ENCODE peak calls at places on chromosomes 3 and 15, in four cellular contexts. V is upper lobe of right lung, U is colonic mucosa, C is HL-60. A is an unnamed sample.

GRCh38 chr15:52678468-52679231 is 538 bp downstream of the ATOSA start:
- DNase-seq in V (peak), U (peak), C (no peak), A (no peak)

GRCh38 chr3:77939726-77940125 is 899.8 kb downstream of the ROBO2 start:
- DNase-seq in V (no peak), U (no peak), C (no peak), A (no peak)

GRCh38 chr3:124207077-124207476 is 215.2 kb upstream of the ROPN1 start:
- DNase-seq in V (no peak), U (no peak), C (no peak), A (no peak)

GRCh38 chr3:140699516-140700231 is 21.8 kb downstream of the TRIM42 start:
- DNase-seq in V (no peak), U (no peak), C (no peak), A (no peak)

GRCh38 chr15:70045045-70045444 is 52.7 kb downstream of the TLE3 start:
- DNase-seq in V (no peak), U (no peak), C (peak), A (no peak)

GRCh38 chr3:37642959-37643598 is 218.6 kb upstream of the CTDSPL start:
- DNase-seq in V (no peak), U (no peak), C (no peak), A (no peak)

GRCh38 chr15:22952826-22953579 is 27.2 kb downstream of the CYFIP1 start:
- DNase-seq in V (no peak), U (no peak), C (no peak), A (no peak)

GRCh38 chr3:8506611-8507061 is 5.0 kb downstream of the LMCD1 start:
- DNase-seq in V (no peak), U (no peak), C (no peak), A (no peak)

GRCh38 chr3:185402561-185402960 is 39.6 kb downstream of the MAP3K13 start:
- DNase-seq in V (no peak), U (no peak), C (no peak), A (no peak)

GRCh38 chr3:135075157-135075556 is 280.1 kb downstream of the EPHB1 start:
- DNase-seq in V (no peak), U (no peak), C (no peak), A (no peak)

GRCh38 chr3:150729682-150730360 is 26.1 kb upstream of the ERICH6 start:
- DNase-seq in V (no peak), U (no peak), C (no peak), A (no peak)

GRCh38 chr3:132598181-132598580 is 1.1 kb downstream of the ACKR4 start:
- DNase-seq in V (no peak), U (no peak), C (no peak), A (no peak)

GRCh38 chr3:31559872-31560534 is 27.3 kb downstream of the STT3B start:
- DNase-seq in V (no peak), U (no peak), C (no peak), A (no peak)

GRCh38 chr3:14289590-14290453 is 111.2 kb downstream of the LSM3 start:
- DNase-seq in V (no peak), U (peak), C (no peak), A (no peak)

GRCh38 chr3:54353547-54354339 is 231.4 kb downstream of the CACNA2D3 start:
- DNase-seq in V (no peak), U (no peak), C (no peak), A (no peak)

GRCh38 chr15:79218588-79219200 is 63.8 kb upstream of the ANKRD34C start:
- DNase-seq in V (no peak), U (no peak), C (no peak), A (no peak)

GRCh38 chr15:68431037-68431791 is 749 bp downstream of the ITGA11 start:
- DNase-seq in V (no peak), U (peak), C (no peak), A (no peak)

GRCh38 chr15:82307714-82308081 is 41.6 kb downstream of the GOLGA6L10 start:
- DNase-seq in V (peak), U (no peak), C (no peak), A (no peak)

GRCh38 chr15:66730168-66731014 is 28.4 kb downstream of the SMAD6 start:
- DNase-seq in V (no peak), U (no peak), C (no peak), A (no peak)

GRCh38 chr3:195062866-195063540 is 208.0 kb downstream of the XXYLT1 start:
- DNase-seq in V (peak), U (no peak), C (no peak), A (no peak)

GRCh38 chr15:34109775-34110663 is 8.1 kb downstream of the PGBD4 start:
- DNase-seq in V (no peak), U (no peak), C (no peak), A (no peak)

GRCh38 chr3:169026543-169027181 is 636.9 kb downstream of the MECOM start:
- DNase-seq in V (no peak), U (no peak), C (no peak), A (no peak)

DNA sequence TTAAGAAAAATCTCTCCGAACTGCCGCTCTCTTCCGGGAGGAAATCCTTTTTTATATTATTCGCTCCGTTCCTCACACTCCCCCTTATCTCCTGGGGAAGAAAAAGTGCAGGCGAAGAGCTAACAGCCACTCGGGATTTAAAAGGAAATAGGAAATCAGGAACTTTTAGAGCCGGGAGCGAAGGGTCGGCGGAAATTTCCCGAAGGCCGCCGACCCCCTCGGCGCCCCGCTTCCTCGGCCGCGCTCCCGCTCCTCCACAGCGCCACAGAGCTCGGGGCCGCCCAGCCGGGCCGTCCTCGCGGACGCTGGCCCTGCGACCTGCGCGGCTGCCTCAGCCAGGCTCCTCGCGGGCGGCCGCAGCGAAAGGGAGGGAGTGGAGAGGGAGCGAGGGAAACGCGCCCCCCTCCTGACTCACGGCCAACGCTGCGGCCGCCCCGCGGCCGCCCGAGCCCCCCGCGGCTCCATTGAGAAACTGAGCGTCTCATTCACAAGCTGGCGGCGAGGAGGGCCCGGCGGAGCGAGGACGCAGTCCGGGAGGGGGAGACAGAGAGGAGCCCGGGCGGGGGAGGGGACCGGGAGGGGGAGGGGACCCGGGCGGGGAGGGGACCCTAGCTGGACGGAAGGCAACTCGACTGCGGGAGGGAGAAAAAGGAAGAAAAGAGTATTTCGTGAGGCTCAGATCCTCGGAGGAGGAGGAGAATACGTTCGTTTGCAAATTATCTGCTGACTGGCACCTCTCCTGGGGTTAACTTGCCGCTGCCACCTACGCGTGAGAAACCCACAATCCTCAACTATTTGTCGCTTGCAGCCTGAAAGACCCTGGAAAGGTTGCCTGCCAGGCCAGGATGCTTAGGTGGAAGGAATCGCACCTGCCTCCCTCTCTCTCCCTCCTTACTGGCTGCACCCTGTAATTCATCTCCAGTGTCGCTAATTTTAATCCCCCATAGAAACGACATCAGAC is at the start of gene PTPN9:
- DNase-seq in V (peak), U (peak), C (peak), A (no peak)
- TF ChIP-seq CTCF in V (peak), U (peak), C (no peak), A (peak)

GRCh38 chr3:69872783-69873378 is 126.7 kb upstream of the SAMMSON start:
- DNase-seq in V (no peak), U (no peak), C (no peak), A (no peak)
- H3K4me3 ChIP-seq in V (no peak), U (no peak), C (no peak), A (no peak)

DNA sequence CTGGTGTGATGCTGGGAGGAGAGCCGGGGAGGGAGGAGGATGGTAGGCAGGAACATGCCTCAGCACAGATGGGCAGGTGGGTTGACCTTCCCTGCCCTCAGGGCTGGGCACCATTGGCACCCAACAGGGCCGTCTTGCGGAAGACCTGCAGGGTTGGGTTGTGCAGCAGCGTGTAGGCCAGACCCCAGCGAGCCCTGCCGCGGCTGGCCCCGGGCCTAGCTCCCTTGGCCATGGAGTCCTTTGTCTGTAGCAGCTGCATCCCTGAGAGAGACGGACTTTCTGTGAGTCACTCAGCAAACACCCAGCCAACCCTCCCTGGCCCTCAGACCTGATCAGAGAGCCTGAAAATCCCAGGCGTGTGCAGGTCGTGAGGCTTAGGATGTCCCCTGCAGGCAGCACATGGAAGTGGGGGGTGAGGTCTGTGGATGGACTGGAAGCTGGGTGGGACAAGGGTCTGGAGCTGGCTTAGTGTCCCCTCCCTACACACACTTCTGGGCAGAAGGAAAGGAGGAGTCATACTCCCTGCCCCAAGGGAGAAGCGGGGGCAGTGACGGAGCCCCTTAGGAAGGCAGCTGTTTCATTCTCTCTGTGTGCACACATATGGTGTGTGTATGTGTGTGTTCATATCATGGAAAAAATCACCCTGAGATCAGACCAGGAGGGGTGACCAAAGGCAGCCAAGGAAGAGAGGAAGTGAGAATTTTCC is 6.6 kb downstream of the ISLR start:
- DNase-seq in V (peak), U (no peak), C (no peak), A (no peak)
- TF ChIP-seq CTCF in V (no peak), U (no peak), C (no peak), A (no peak)

GRCh38 chr15:40929730-40930429 is 740 bp downstream of the DLL4 start:
- DNase-seq in V (peak), U (peak), C (no peak), A (no peak)
- H3K4me3 ChIP-seq in V (peak), U (peak), C (peak), A (peak)

GRCh38 chr15:32029862-32030781 is at the start of gene CHRNA7:
- DNase-seq in V (peak), U (peak), C (peak), A (no peak)
- TF ChIP-seq CTCF in V (peak), U (peak), C (no peak), A (peak)

GRCh38 chr3:57420007-57420406 is 124.1 kb downstream of the DNAH12 start:
- DNase-seq in V (no peak), U (no peak), C (no peak), A (no peak)
- H3K4me3 ChIP-seq in V (no peak), U (no peak), C (no peak), A (no peak)

GRCh38 chr3:55405436-55405835 is 81.7 kb downstream of the WNT5A start:
- DNase-seq in V (no peak), U (no peak), C (no peak), A (no peak)
- TF ChIP-seq CTCF in V (peak), U (no peak), C (no peak), A (peak)

GRCh38 chr3:47475029-47475569 is 642 bp downstream of the SCAP start:
- DNase-seq in V (no peak), U (peak), C (no peak), A (no peak)
- H3K4me3 ChIP-seq in V (peak), U (peak), C (peak), A (peak)

A was measured in GM12864.